ENCODE peak calls at places on chromosomes 5 and 9, in six cellular contexts. One of them, this sample, is unnamed.

GRCh38 chr9:133661846-133662636 is 25.9 kb downstream of the DBH start:
- DNase-seq in NAMALWA: no peak
- DNase-seq in activated naive CD4-positive, alpha-beta T cell: no peak
- DNase-seq in activated T-cell treated with anti-CD3 and anti-CD28 coated beads, Interleukin-2, amount 50 U/mL, for 1 hour: no peak
- DNase-seq in activated CD8-positive, alpha-beta memory T cell treated with anti-CD3 and anti-CD28 coated beads, Interleukin-2, amount 50 U/mL, for 48 hours: no peak
- DNase-seq in HEK293T: no peak
- DNase-seq in this sample: no peak

GRCh38 chr9:33109850-33110595 is 33.5 kb upstream of the SMU1 start:
- DNase-seq in activated T-cell treated with anti-CD3 and anti-CD28 coated beads, Interleukin-2, amount 50 U/mL, for 1 hour: no peak
- DNase-seq in activated CD8-positive, alpha-beta memory T cell treated with anti-CD3 and anti-CD28 coated beads, Interleukin-2, amount 50 U/mL, for 48 hours: no peak
- DNase-seq in NAMALWA: no peak
- DNase-seq in activated naive CD4-positive, alpha-beta T cell: no peak
- DNase-seq in HEK293T: no peak
- DNase-seq in this sample: no peak

GRCh38 chr9:4009006-4009511 is 290.8 kb downstream of the GLIS3 start:
- DNase-seq in HEK293T: no peak
- DNase-seq in NAMALWA: no peak
- DNase-seq in activated naive CD4-positive, alpha-beta T cell: no peak
- DNase-seq in activated T-cell treated with anti-CD3 and anti-CD28 coated beads, Interleukin-2, amount 50 U/mL, for 1 hour: no peak
- DNase-seq in activated CD8-positive, alpha-beta memory T cell treated with anti-CD3 and anti-CD28 coated beads, Interleukin-2, amount 50 U/mL, for 48 hours: no peak
- DNase-seq in this sample: no peak

GRCh38 chr5:169300468-169301385 is at the start of gene SLIT3:
- DNase-seq in activated T-cell treated with anti-CD3 and anti-CD28 coated beads, Interleukin-2, amount 50 U/mL, for 1 hour: no peak
- DNase-seq in activated CD8-positive, alpha-beta memory T cell treated with anti-CD3 and anti-CD28 coated beads, Interleukin-2, amount 50 U/mL, for 48 hours: no peak
- DNase-seq in NAMALWA: no peak
- DNase-seq in HEK293T: peak
- DNase-seq in activated naive CD4-positive, alpha-beta T cell: no peak
- DNase-seq in this sample: peak

GRCh38 chr5:138330813-138331448 is 673 bp downstream of the CDC25C start:
- DNase-seq in activated T-cell treated with anti-CD3 and anti-CD28 coated beads, Interleukin-2, amount 50 U/mL, for 1 hour: no peak
- DNase-seq in HEK293T: no peak
- DNase-seq in activated naive CD4-positive, alpha-beta T cell: no peak
- DNase-seq in NAMALWA: no peak
- DNase-seq in activated CD8-positive, alpha-beta memory T cell treated with anti-CD3 and anti-CD28 coated beads, Interleukin-2, amount 50 U/mL, for 48 hours: no peak
- DNase-seq in this sample: no peak

GRCh38 chr5:173340984-173341383 is 12.8 kb upstream of the STC2 start:
- DNase-seq in activated CD8-positive, alpha-beta memory T cell treated with anti-CD3 and anti-CD28 coated beads, Interleukin-2, amount 50 U/mL, for 48 hours: no peak
- DNase-seq in HEK293T: no peak
- DNase-seq in NAMALWA: no peak
- DNase-seq in activated T-cell treated with anti-CD3 and anti-CD28 coated beads, Interleukin-2, amount 50 U/mL, for 1 hour: no peak
- DNase-seq in activated naive CD4-positive, alpha-beta T cell: no peak
- DNase-seq in this sample: no peak

GRCh38 chr9:105216440-105217178 is 27.8 kb upstream of the SLC44A1 start:
- DNase-seq in NAMALWA: no peak
- DNase-seq in HEK293T: no peak
- DNase-seq in activated T-cell treated with anti-CD3 and anti-CD28 coated beads, Interleukin-2, amount 50 U/mL, for 1 hour: no peak
- DNase-seq in activated CD8-positive, alpha-beta memory T cell treated with anti-CD3 and anti-CD28 coated beads, Interleukin-2, amount 50 U/mL, for 48 hours: no peak
- DNase-seq in activated naive CD4-positive, alpha-beta T cell: no peak
- DNase-seq in this sample: no peak

GRCh38 chr9:110156902-110157301 is 51.1 kb downstream of the C9orf152 start:
- DNase-seq in HEK293T: no peak
- DNase-seq in NAMALWA: peak
- DNase-seq in activated CD8-positive, alpha-beta memory T cell treated with anti-CD3 and anti-CD28 coated beads, Interleukin-2, amount 50 U/mL, for 48 hours: no peak
- DNase-seq in activated T-cell treated with anti-CD3 and anti-CD28 coated beads, Interleukin-2, amount 50 U/mL, for 1 hour: no peak
- DNase-seq in activated naive CD4-positive, alpha-beta T cell: no peak
- DNase-seq in this sample: peak

GRCh38 chr9:127785023-127785932 is 556 bp upstream of the CDK9 start:
- DNase-seq in NAMALWA: peak
- DNase-seq in activated CD8-positive, alpha-beta memory T cell treated with anti-CD3 and anti-CD28 coated beads, Interleukin-2, amount 50 U/mL, for 48 hours: peak
- DNase-seq in HEK293T: peak
- DNase-seq in activated naive CD4-positive, alpha-beta T cell: peak
- DNase-seq in activated T-cell treated with anti-CD3 and anti-CD28 coated beads, Interleukin-2, amount 50 U/mL, for 1 hour: peak
- DNase-seq in this sample: peak

GRCh38 chr5:179118756-179119414 is 58.7 kb downstream of the ZNF354C start:
- DNase-seq in NAMALWA: no peak
- DNase-seq in activated CD8-positive, alpha-beta memory T cell treated with anti-CD3 and anti-CD28 coated beads, Interleukin-2, amount 50 U/mL, for 48 hours: no peak
- DNase-seq in activated T-cell treated with anti-CD3 and anti-CD28 coated beads, Interleukin-2, amount 50 U/mL, for 1 hour: no peak
- DNase-seq in activated naive CD4-positive, alpha-beta T cell: no peak
- DNase-seq in HEK293T: no peak
- DNase-seq in this sample: no peak

GRCh38 chr5:149837680-149838269 is 106.8 kb downstream of the PDE6A start:
- DNase-seq in NAMALWA: peak
- DNase-seq in HEK293T: peak
- DNase-seq in activated naive CD4-positive, alpha-beta T cell: no peak
- DNase-seq in activated T-cell treated with anti-CD3 and anti-CD28 coated beads, Interleukin-2, amount 50 U/mL, for 1 hour: no peak
- DNase-seq in activated CD8-positive, alpha-beta memory T cell treated with anti-CD3 and anti-CD28 coated beads, Interleukin-2, amount 50 U/mL, for 48 hours: no peak
- DNase-seq in this sample: peak

GRCh38 chr5:151213803-151214613 is 9.9 kb downstream of the CCDC69 start:
- DNase-seq in NAMALWA: peak
- DNase-seq in activated naive CD4-positive, alpha-beta T cell: peak
- DNase-seq in activated CD8-positive, alpha-beta memory T cell treated with anti-CD3 and anti-CD28 coated beads, Interleukin-2, amount 50 U/mL, for 48 hours: peak
- DNase-seq in activated T-cell treated with anti-CD3 and anti-CD28 coated beads, Interleukin-2, amount 50 U/mL, for 1 hour: peak
- DNase-seq in HEK293T: peak
- DNase-seq in this sample: peak

GRCh38 chr5:39323542-39323941 is 40.8 kb downstream of the C9 start:
- DNase-seq in NAMALWA: no peak
- DNase-seq in activated naive CD4-positive, alpha-beta T cell: no peak
- DNase-seq in HEK293T: no peak
- DNase-seq in activated T-cell treated with anti-CD3 and anti-CD28 coated beads, Interleukin-2, amount 50 U/mL, for 1 hour: no peak
- DNase-seq in activated CD8-positive, alpha-beta memory T cell treated with anti-CD3 and anti-CD28 coated beads, Interleukin-2, amount 50 U/mL, for 48 hours: no peak
- DNase-seq in this sample: no peak

GRCh38 chr9:32665101-32665500 is 29.6 kb upstream of the TAF1L start:
- DNase-seq in activated T-cell treated with anti-CD3 and anti-CD28 coated beads, Interleukin-2, amount 50 U/mL, for 1 hour: no peak
- DNase-seq in activated naive CD4-positive, alpha-beta T cell: no peak
- DNase-seq in activated CD8-positive, alpha-beta memory T cell treated with anti-CD3 and anti-CD28 coated beads, Interleukin-2, amount 50 U/mL, for 48 hours: no peak
- DNase-seq in HEK293T: no peak
- DNase-seq in NAMALWA: no peak
- DNase-seq in this sample: no peak

GRCh38 chr9:88342246-88342645 is 46.0 kb upstream of the SPIN1 start:
- DNase-seq in activated naive CD4-positive, alpha-beta T cell: no peak
- DNase-seq in NAMALWA: no peak
- DNase-seq in HEK293T: no peak
- DNase-seq in activated T-cell treated with anti-CD3 and anti-CD28 coated beads, Interleukin-2, amount 50 U/mL, for 1 hour: no peak
- DNase-seq in activated CD8-positive, alpha-beta memory T cell treated with anti-CD3 and anti-CD28 coated beads, Interleukin-2, amount 50 U/mL, for 48 hours: no peak
- DNase-seq in this sample: peak

GRCh38 chr5:142145106-142145900 is 36.7 kb downstream of the NDFIP1 start:
- DNase-seq in NAMALWA: peak
- DNase-seq in activated T-cell treated with anti-CD3 and anti-CD28 coated beads, Interleukin-2, amount 50 U/mL, for 1 hour: peak
- DNase-seq in HEK293T: peak
- DNase-seq in activated CD8-positive, alpha-beta memory T cell treated with anti-CD3 and anti-CD28 coated beads, Interleukin-2, amount 50 U/mL, for 48 hours: no peak
- DNase-seq in activated naive CD4-positive, alpha-beta T cell: no peak
- DNase-seq in this sample: peak

GRCh38 chr9:87336914-87337333 is 160.7 kb upstream of the DAPK1 start:
- DNase-seq in NAMALWA: peak
- DNase-seq in activated CD8-positive, alpha-beta memory T cell treated with anti-CD3 and anti-CD28 coated beads, Interleukin-2, amount 50 U/mL, for 48 hours: no peak
- DNase-seq in activated naive CD4-positive, alpha-beta T cell: no peak
- DNase-seq in HEK293T: peak
- DNase-seq in activated T-cell treated with anti-CD3 and anti-CD28 coated beads, Interleukin-2, amount 50 U/mL, for 1 hour: no peak
- DNase-seq in this sample: peak

GRCh38 chr9:107387401-107387800 is 102.2 kb downstream of the KLF4 start:
- DNase-seq in HEK293T: no peak
- DNase-seq in activated naive CD4-positive, alpha-beta T cell: no peak
- DNase-seq in NAMALWA: no peak
- DNase-seq in activated CD8-positive, alpha-beta memory T cell treated with anti-CD3 and anti-CD28 coated beads, Interleukin-2, amount 50 U/mL, for 48 hours: no peak
- DNase-seq in activated T-cell treated with anti-CD3 and anti-CD28 coated beads, Interleukin-2, amount 50 U/mL, for 1 hour: no peak
- DNase-seq in this sample: no peak

GRCh38 chr9:71814805-71815204 is 46.5 kb upstream of the CEMIP2 start:
- DNase-seq in activated naive CD4-positive, alpha-beta T cell: no peak
- DNase-seq in NAMALWA: no peak
- DNase-seq in HEK293T: no peak
- DNase-seq in activated CD8-positive, alpha-beta memory T cell treated with anti-CD3 and anti-CD28 coated beads, Interleukin-2, amount 50 U/mL, for 48 hours: no peak
- DNase-seq in activated T-cell treated with anti-CD3 and anti-CD28 coated beads, Interleukin-2, amount 50 U/mL, for 1 hour: no peak
- DNase-seq in this sample: no peak

GRCh38 chr9:31839273-31839672 is 545.2 kb upstream of the ACO1 start:
- DNase-seq in activated T-cell treated with anti-CD3 and anti-CD28 coated beads, Interleukin-2, amount 50 U/mL, for 1 hour: no peak
- DNase-seq in NAMALWA: peak
- DNase-seq in activated naive CD4-positive, alpha-beta T cell: no peak
- DNase-seq in HEK293T: no peak
- DNase-seq in activated CD8-positive, alpha-beta memory T cell treated with anti-CD3 and anti-CD28 coated beads, Interleukin-2, amount 50 U/mL, for 48 hours: no peak
- DNase-seq in this sample: peak

GRCh38 chr5:1672396-1672795 is 127.2 kb downstream of the MRPL36 start:
- DNase-seq in HEK293T: no peak
- DNase-seq in activated T-cell treated with anti-CD3 and anti-CD28 coated beads, Interleukin-2, amount 50 U/mL, for 1 hour: no peak
- DNase-seq in activated CD8-positive, alpha-beta memory T cell treated with anti-CD3 and anti-CD28 coated beads, Interleukin-2, amount 50 U/mL, for 48 hours: no peak
- DNase-seq in activated naive CD4-positive, alpha-beta T cell: no peak
- DNase-seq in NAMALWA: no peak
- DNase-seq in this sample: no peak

GRCh38 chr5:171521219-171521633 is 101.8 kb downstream of the FGF18 start:
- DNase-seq in activated CD8-positive, alpha-beta memory T cell treated with anti-CD3 and anti-CD28 coated beads, Interleukin-2, amount 50 U/mL, for 48 hours: no peak
- DNase-seq in HEK293T: no peak
- DNase-seq in activated naive CD4-positive, alpha-beta T cell: no peak
- DNase-seq in activated T-cell treated with anti-CD3 and anti-CD28 coated beads, Interleukin-2, amount 50 U/mL, for 1 hour: no peak
- DNase-seq in NAMALWA: no peak
- DNase-seq in this sample: peak

GRCh38 chr5:172133359-172134029 is 54.5 kb downstream of the STK10 start:
- DNase-seq in activated CD8-positive, alpha-beta memory T cell treated with anti-CD3 and anti-CD28 coated beads, Interleukin-2, amount 50 U/mL, for 48 hours: peak
- DNase-seq in NAMALWA: no peak
- DNase-seq in HEK293T: no peak
- DNase-seq in activated naive CD4-positive, alpha-beta T cell: peak
- DNase-seq in activated T-cell treated with anti-CD3 and anti-CD28 coated beads, Interleukin-2, amount 50 U/mL, for 1 hour: peak
- DNase-seq in this sample: no peak

GRCh38 chr5:55407059-55407684 is 99.4 kb downstream of the MTREX start:
- DNase-seq in HEK293T: peak
- DNase-seq in activated naive CD4-positive, alpha-beta T cell: no peak
- DNase-seq in activated T-cell treated with anti-CD3 and anti-CD28 coated beads, Interleukin-2, amount 50 U/mL, for 1 hour: no peak
- DNase-seq in activated CD8-positive, alpha-beta memory T cell treated with anti-CD3 and anti-CD28 coated beads, Interleukin-2, amount 50 U/mL, for 48 hours: no peak
- DNase-seq in NAMALWA: peak
- DNase-seq in this sample: peak

GRCh38 chr5:88393721-88394530 is 125.3 kb upstream of the TMEM161B start:
- DNase-seq in HEK293T: no peak
- DNase-seq in activated naive CD4-positive, alpha-beta T cell: no peak
- DNase-seq in NAMALWA: no peak
- DNase-seq in activated CD8-positive, alpha-beta memory T cell treated with anti-CD3 and anti-CD28 coated beads, Interleukin-2, amount 50 U/mL, for 48 hours: no peak
- DNase-seq in activated T-cell treated with anti-CD3 and anti-CD28 coated beads, Interleukin-2, amount 50 U/mL, for 1 hour: no peak
- DNase-seq in this sample: no peak

GRCh38 chr5:73318308-73318719 is 130.3 kb downstream of the FOXD1 start:
- DNase-seq in NAMALWA: no peak
- DNase-seq in HEK293T: no peak
- DNase-seq in activated T-cell treated with anti-CD3 and anti-CD28 coated beads, Interleukin-2, amount 50 U/mL, for 1 hour: no peak
- DNase-seq in activated naive CD4-positive, alpha-beta T cell: no peak
- DNase-seq in activated CD8-positive, alpha-beta memory T cell treated with anti-CD3 and anti-CD28 coated beads, Interleukin-2, amount 50 U/mL, for 48 hours: no peak
- DNase-seq in this sample: no peak

GRCh38 chr5:150740992-150741391 is 17.8 kb downstream of the DCTN4 start:
- DNase-seq in activated naive CD4-positive, alpha-beta T cell: no peak
- DNase-seq in activated T-cell treated with anti-CD3 and anti-CD28 coated beads, Interleukin-2, amount 50 U/mL, for 1 hour: no peak
- DNase-seq in HEK293T: no peak
- DNase-seq in activated CD8-positive, alpha-beta memory T cell treated with anti-CD3 and anti-CD28 coated beads, Interleukin-2, amount 50 U/mL, for 48 hours: no peak
- DNase-seq in NAMALWA: no peak
- DNase-seq in this sample: no peak

GRCh38 chr5:67206381-67207328 is 10.1 kb upstream of the CD180 start:
- DNase-seq in activated CD8-positive, alpha-beta memory T cell treated with anti-CD3 and anti-CD28 coated beads, Interleukin-2, amount 50 U/mL, for 48 hours: peak
- DNase-seq in activated T-cell treated with anti-CD3 and anti-CD28 coated beads, Interleukin-2, amount 50 U/mL, for 1 hour: peak
- DNase-seq in activated naive CD4-positive, alpha-beta T cell: peak
- DNase-seq in HEK293T: no peak
- DNase-seq in NAMALWA: peak
- DNase-seq in this sample: no peak

GRCh38 chr5:10401499-10401898 is 40.2 kb upstream of the ROPN1L start:
- DNase-seq in NAMALWA: no peak
- DNase-seq in HEK293T: no peak
- DNase-seq in activated T-cell treated with anti-CD3 and anti-CD28 coated beads, Interleukin-2, amount 50 U/mL, for 1 hour: no peak
- DNase-seq in activated CD8-positive, alpha-beta memory T cell treated with anti-CD3 and anti-CD28 coated beads, Interleukin-2, amount 50 U/mL, for 48 hours: no peak
- DNase-seq in activated naive CD4-positive, alpha-beta T cell: no peak
- DNase-seq in this sample: no peak

GRCh38 chr5:150989695-150990094 is 30.7 kb upstream of the GPX3 start:
- DNase-seq in activated naive CD4-positive, alpha-beta T cell: no peak
- DNase-seq in HEK293T: no peak
- DNase-seq in NAMALWA: peak
- DNase-seq in activated T-cell treated with anti-CD3 and anti-CD28 coated beads, Interleukin-2, amount 50 U/mL, for 1 hour: no peak
- DNase-seq in activated CD8-positive, alpha-beta memory T cell treated with anti-CD3 and anti-CD28 coated beads, Interleukin-2, amount 50 U/mL, for 48 hours: no peak
- DNase-seq in this sample: peak

GRCh38 chr9:70420267-70421019 is 6.0 kb upstream of the KLF9 start:
- DNase-seq in activated CD8-positive, alpha-beta memory T cell treated with anti-CD3 and anti-CD28 coated beads, Interleukin-2, amount 50 U/mL, for 48 hours: peak
- DNase-seq in activated naive CD4-positive, alpha-beta T cell: peak
- DNase-seq in activated T-cell treated with anti-CD3 and anti-CD28 coated beads, Interleukin-2, amount 50 U/mL, for 1 hour: no peak
- DNase-seq in NAMALWA: no peak
- DNase-seq in HEK293T: peak
- DNase-seq in this sample: peak

GRCh38 chr5:91281409-91281808 is 101.7 kb downstream of the ARRDC3 start:
- DNase-seq in activated T-cell treated with anti-CD3 and anti-CD28 coated beads, Interleukin-2, amount 50 U/mL, for 1 hour: no peak
- DNase-seq in NAMALWA: no peak
- DNase-seq in activated CD8-positive, alpha-beta memory T cell treated with anti-CD3 and anti-CD28 coated beads, Interleukin-2, amount 50 U/mL, for 48 hours: no peak
- DNase-seq in HEK293T: no peak
- DNase-seq in activated naive CD4-positive, alpha-beta T cell: no peak
- DNase-seq in this sample: no peak

This sample was measured in A673.